ENCODE peak calls at places on chromosome 19, in eight cellular contexts. G, Y, F, S, I, Q, R and P are unnamed samples. For H3K4me1, the result is how much of the 10 kb centered on the place peaks cover.

GRCh38 chr19:47587295-47587694 is 14.3 kb upstream of the ZNF541 start:
- DNase-seq in Q (no peak), F (no peak), G (no peak), Y (no peak), S (no peak), I (peak), R (no peak), P (no peak)

GRCh38 chr19:17755533-17755885 is 4.2 kb downstream of the FCHO1 start:
- DNase-seq in I (no peak), Y (no peak), S (no peak), F (no peak), G (no peak), Q (no peak), R (no peak), P (no peak)

GRCh38 chr19:38004505-38005223 is 97.7 kb downstream of the SIPA1L3 start:
- DNase-seq in F (peak), S (peak), R (peak), Y (peak), G (peak), I (peak), Q (peak), P (peak)

GRCh38 chr19:32387701-32388392 is 17.7 kb upstream of the DPY19L3 start:
- DNase-seq in G (no peak), S (peak), Y (no peak), Q (no peak), R (no peak), F (no peak), I (no peak), P (no peak)

GRCh38 chr19:46299695-46300094 is 2.9 kb downstream of the HIF3A start:
- DNase-seq in F (no peak), I (no peak), G (no peak), R (no peak), Y (no peak), S (peak), Q (no peak), P (no peak)

GRCh38 chr19:41957838-41958366 is 1.2 kb downstream of the RABAC1 start:
- DNase-seq in Y (peak), S (peak), F (no peak), R (peak), I (peak), Q (peak), G (peak), P (peak)

GRCh38 chr19:48822514-48822913 is 11.7 kb upstream of the BCAT2 start:
- DNase-seq in G (no peak), S (no peak), R (no peak), I (no peak), Q (no peak), Y (no peak), F (no peak), P (no peak)

GRCh38 chr19:6378036-6378435 is 2.3 kb upstream of the PSPN start:
- DNase-seq in R (no peak), I (no peak), S (no peak), F (no peak), G (peak), Q (peak), Y (peak), P (no peak)

GRCh38 chr19:46420056-46420455 is 6.7 kb upstream of the CCDC8 start:
- DNase-seq in F (no peak), G (no peak), Q (no peak), Y (no peak), I (no peak), R (no peak), S (no peak), P (no peak)

GRCh38 chr19:4504874-4505569 is 13.3 kb downstream of the PLIN4 start:
- DNase-seq in F (no peak), Q (no peak), I (no peak), Y (no peak), G (no peak), S (no peak), R (no peak), P (no peak)

GRCh38 chr19:4301590-4302237 is 475 bp downstream of the TMIGD2 start:
- DNase-seq in I (no peak), S (no peak), Y (no peak), F (no peak), Q (no peak), G (no peak), R (no peak), P (no peak)

GRCh38 chr19:35549174-35549788 is 3.9 kb downstream of the TMEM147 start:
- DNase-seq in G (peak), I (peak), Q (peak), Y (no peak), S (peak), R (no peak), F (no peak), P (no peak)

GRCh38 chr19:15449620-15450527 is at the start of gene WIZ:
- DNase-seq in I (peak), S (peak), G (peak), F (no peak), Y (peak), R (peak), Q (peak), P (peak)

GRCh38 chr19:55146648-55147218 is 2.3 kb downstream of the TNNT1 start:
- DNase-seq in Q (no peak), Y (no peak), G (no peak), I (no peak), F (no peak), S (peak), R (peak), P (no peak)

GRCh38 chr19:56670961-56671612 is 470 bp downstream of the ZNF835 start:
- DNase-seq in F (no peak), S (no peak), Q (peak), Y (no peak), G (no peak), R (no peak), I (no peak), P (peak)

DNA sequence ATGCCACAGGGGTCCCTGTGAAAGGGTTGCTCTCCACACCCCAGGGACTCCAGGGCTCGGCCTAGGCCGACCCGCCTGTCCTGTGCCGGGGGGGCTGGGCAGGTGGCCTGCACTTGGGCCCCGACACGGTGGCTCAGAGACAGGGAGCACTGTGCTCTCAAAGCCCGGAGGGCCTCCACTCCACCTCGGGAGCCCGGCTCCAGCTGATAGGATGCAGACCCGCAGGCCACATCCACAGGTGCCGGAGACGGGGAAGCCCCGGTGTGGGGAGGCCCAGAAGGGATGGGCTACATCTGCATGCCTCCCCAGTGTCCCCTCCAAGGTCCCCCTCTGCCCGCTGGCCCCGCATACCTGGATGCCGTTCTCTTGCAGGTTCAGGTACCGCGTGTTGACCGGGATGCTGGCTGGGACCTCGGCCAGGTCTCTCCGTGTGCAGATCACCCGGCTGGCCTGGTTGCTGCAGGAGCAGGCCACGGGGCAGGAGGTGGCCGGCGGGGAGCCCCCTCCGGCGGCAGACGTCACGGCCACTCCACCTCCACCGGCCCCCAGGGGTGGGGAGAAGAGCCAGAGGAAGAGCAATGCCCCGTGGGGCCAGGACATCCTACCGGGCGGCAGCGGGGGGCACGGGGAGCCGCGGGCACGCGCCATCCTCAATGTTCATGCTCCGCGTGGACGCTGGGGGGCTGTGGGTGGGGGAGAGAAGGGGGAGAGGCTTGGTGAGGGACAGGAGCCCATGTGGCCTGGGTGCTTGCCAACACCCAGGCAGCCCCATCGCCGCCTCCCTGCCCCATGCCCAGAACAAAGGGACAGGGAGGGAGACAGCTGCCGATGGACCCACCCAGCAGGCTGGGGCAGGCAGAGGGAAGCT is 19.8 kb downstream of the LRRC4B start:
- DNase-seq in Q (no peak), R (no peak), I (no peak), F (no peak), S (no peak), Y (no peak), G (no peak), P (no peak)
- H3K27ac ChIP-seq in Q (no peak), R (no peak), I (no peak), F (peak), S (no peak), Y (no peak), G (no peak), P (no peak)

DNA sequence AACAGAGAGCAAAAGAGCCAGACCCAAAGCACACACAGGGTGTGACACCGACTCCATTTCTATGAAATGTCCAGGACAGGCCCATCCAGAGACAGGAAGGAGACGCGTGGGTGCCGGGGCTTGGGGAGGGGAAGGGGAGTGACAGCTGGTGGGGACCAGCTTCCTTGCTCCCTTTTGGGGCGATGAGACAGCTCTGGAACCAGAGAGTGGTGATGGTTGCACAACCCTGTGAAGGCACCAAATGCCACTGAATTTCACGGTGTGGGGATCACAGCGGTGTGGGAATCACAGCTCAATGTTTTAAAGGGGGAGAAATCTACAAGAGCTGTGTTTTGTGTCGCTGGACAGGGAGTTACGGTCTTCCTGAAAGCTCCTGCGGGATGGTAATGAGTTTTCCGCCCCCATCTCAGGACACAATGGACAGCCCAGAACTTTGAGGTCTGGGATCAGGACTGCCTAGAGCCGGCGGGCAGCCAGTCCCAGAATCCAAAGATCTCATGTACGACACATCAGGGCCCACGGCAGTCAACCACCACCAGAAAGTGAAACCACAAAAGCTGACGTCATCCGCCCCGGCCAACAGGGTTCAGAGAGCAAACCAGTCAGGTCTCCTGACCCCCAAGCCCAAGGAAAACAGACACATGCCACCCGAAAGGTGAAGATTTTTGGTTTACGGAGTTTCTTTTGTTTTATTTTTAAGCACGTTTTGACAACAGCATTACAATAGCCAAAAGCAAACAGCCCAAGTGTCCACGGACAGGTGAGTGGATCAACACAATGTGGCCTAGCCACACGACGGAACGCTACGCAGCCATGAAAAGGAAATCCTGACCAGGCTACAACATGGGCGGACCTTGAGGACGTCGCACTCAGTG is 7.3 kb downstream of the SGTA start:
- DNase-seq in I (peak), S (peak), G (peak), F (no peak), Q (no peak), Y (peak), R (no peak), P (peak)
- TF ChIP-seq CTCF in I (no peak), S (no peak), G (no peak), F (no peak), Q (no peak), Y (no peak), R (no peak), P (no peak)

GRCh38 chr19:608155-609000 is 18.7 kb downstream of the HCN2 start:
- DNase-seq in I (no peak), F (no peak), Y (no peak), S (no peak), Q (no peak), G (no peak), R (no peak), P (no peak)
- H3K4me1 ChIP-seq in I (under half), F (under half), Y (under half), S (under half), Q (under half), G (under half), R (under half), P (under half)

DNA sequence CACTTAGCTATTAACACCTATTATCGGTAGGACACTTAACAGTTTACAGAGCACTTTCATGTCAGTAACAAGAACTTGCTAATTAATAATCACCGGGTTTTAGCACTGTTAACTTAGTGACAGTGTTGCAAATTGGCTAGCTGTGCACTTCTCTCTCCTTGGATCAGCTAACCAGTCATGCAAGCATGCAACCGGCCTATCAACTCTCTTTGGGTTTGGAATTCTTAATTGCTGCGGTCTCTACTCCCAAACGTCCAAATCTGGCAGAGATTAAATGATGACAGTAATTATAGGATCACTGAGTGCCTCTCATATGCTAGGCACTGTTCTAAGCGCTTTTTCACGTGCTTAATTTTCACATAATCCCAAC is 1.2 kb downstream of the EPS15L1 start:
- DNase-seq in Y (no peak), G (no peak), I (no peak), S (no peak), R (no peak), Q (no peak), F (no peak), P (no peak)
- H3K27ac ChIP-seq in Y (peak), G (no peak), I (peak), S (no peak), R (peak), Q (no peak), F (no peak), P (no peak)

DNA sequence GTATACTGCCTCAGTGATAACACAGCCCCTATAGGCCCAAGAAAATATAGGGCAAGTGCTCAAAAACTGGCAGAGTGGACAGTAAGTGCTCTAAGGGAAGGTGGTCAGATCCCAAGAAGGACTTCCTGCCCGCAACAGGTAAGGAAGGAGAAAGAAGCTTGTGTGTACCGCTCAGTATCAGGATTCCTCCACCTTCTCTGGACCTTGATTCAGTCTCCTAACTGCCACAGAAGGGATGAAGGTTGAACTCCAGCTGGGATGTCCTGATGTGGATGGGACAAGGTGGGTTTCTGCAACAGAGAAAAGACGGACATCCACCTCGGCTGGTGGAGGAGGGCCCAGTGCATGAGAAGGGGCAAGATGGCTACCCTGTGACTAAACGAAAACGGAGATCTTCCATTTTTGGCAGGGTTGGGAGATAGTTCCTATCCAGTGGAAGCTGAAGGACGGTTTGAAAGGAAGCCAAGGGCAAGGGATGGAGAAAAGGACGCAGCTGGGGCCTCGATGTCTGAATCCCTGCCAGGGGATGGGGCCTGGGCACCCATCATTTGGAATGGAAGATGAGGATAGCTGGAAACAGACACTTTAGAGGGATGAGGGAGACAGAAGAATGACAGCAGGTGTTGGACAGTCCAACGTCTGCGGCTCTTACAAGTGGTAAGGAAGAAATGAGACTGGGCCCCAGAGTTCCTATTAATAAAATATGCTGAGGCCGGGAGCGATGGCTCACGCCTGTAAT is 1.3 kb upstream of the ATF5 start:
- DNase-seq in Y (no peak), I (no peak), S (no peak), G (no peak), F (no peak), R (no peak), Q (no peak), P (no peak)
- TF ChIP-seq CTCF in Y (no peak), I (no peak), S (no peak), G (no peak), F (no peak), R (no peak), Q (no peak), P (no peak)